ENCODE peak calls at places on chromosomes 12 and 14, in ten cellular contexts. J, T, S, N, C, Z, O, K, G and P are unnamed samples.
A peak's percentile ranks its signal among the peaks of the same experiment; 100 is the strongest.

GRCh38 chr14:92352158-92352985 is 29.4 kb downstream of the SLC24A4 start:
- DNase-seq in N (no peak), K (peak; percentile 19), Z (no peak), S (no peak), C (no peak), O (peak; percentile 58), J (peak; percentile 41), T (no peak), G (no peak), P (no peak)

GRCh38 chr12:14416658-14417057 is 51.2 kb downstream of the ATF7IP start:
- DNase-seq in N (peak; percentile 84), K (peak; percentile 55), G (peak; percentile 38), O (peak; percentile 62), J (no peak), C (no peak), S (no peak), Z (no peak), T (no peak), P (no peak)

GRCh38 chr14:73717998-73718741 is 4.0 kb upstream of the PNMA1 start:
- DNase-seq in O (no peak), J (no peak), N (no peak), C (no peak), K (no peak), S (no peak), Z (no peak), T (no peak), G (no peak), P (no peak)

GRCh38 chr12:82651489-82651888 is 35.2 kb upstream of the TMTC2 start:
- DNase-seq in C (no peak), G (peak; percentile 55), J (no peak), Z (no peak), S (no peak), O (no peak), N (no peak), K (peak; percentile 11), T (no peak), P (no peak)

GRCh38 chr12:38689704-38690103 is 215.7 kb downstream of the CPNE8 start:
- DNase-seq in S (no peak), Z (no peak), G (no peak), N (peak; percentile 51), O (no peak), J (no peak), K (no peak), C (no peak), T (no peak), P (no peak)

GRCh38 chr14:50957296-50957695 is 13.0 kb upstream of the PYGL start:
- DNase-seq in J (no peak), N (peak; percentile 28), S (no peak), T (no peak), G (no peak), Z (peak; percentile 50), K (peak; percentile 52), O (no peak), C (no peak), P (no peak)

GRCh38 chr14:77457115-77457521 is 283 bp downstream of the VIPAS39 start:
- DNase-seq in K (peak; percentile 6), O (no peak), S (no peak), C (no peak), J (no peak), G (no peak), T (no peak), Z (no peak), N (no peak), P (no peak)

GRCh38 chr14:77641534-77642341 is 25.3 kb upstream of the SPTLC2 start:
- DNase-seq in K (no peak), S (peak; percentile 25), Z (peak; percentile 67), N (peak; percentile 50), T (peak; percentile 70), C (no peak), J (peak; percentile 74), O (peak; percentile 77), G (peak; percentile 63), P (no peak)

GRCh38 chr12:63206908-63207307 is 55.9 kb upstream of the AVPR1A start:
- DNase-seq in S (no peak), K (no peak), N (no peak), Z (no peak), J (no peak), G (no peak), C (no peak), O (no peak), T (no peak), P (no peak)

GRCh38 chr12:32217354-32218310 is 111.0 kb downstream of the BICD1 start:
- DNase-seq in N (peak; percentile 51), S (no peak), O (no peak), T (no peak), Z (peak; percentile 73), C (no peak), G (no peak), K (peak; percentile 79), J (no peak), P (no peak)

GRCh38 chr14:21494902-21495762 is 16.0 kb downstream of the METTL3 start:
- DNase-seq in Z (no peak), K (no peak), G (no peak), C (no peak), O (no peak), J (no peak), N (peak; percentile 5), T (no peak), S (no peak), P (no peak)

GRCh38 chr14:94926176-94926575 is 156.3 kb upstream of the GSC start:
- DNase-seq in T (no peak), J (no peak), O (no peak), N (no peak), S (no peak), Z (no peak), C (no peak), G (no peak), K (no peak), P (no peak)

GRCh38 chr12:47718531-47718930 is 6.8 kb downstream of the ENDOU start:
- DNase-seq in K (no peak), O (no peak), J (no peak), S (no peak), N (no peak), G (no peak), C (no peak), Z (no peak), T (no peak), P (no peak)

GRCh38 chr12:127941332-127941731 is 325.6 kb upstream of the TMEM132C start:
- DNase-seq in O (no peak), J (no peak), S (no peak), C (no peak), G (no peak), N (no peak), K (no peak), T (no peak), Z (no peak), P (no peak)

GRCh38 chr12:126742326-126742725 is 1524.6 kb upstream of the TMEM132C start:
- DNase-seq in T (no peak), K (no peak), G (no peak), Z (no peak), J (no peak), C (no peak), O (no peak), S (no peak), N (no peak), P (no peak)

GRCh38 chr14:102146423-102146822 is 6.7 kb downstream of the WDR20 start:
- DNase-seq in O (no peak), J (no peak), K (no peak), T (no peak), S (no peak), Z (no peak), G (no peak), N (no peak), C (no peak), P (no peak)

GRCh38 chr12:44247588-44247987 is 411.7 kb downstream of the TMEM117 start:
- DNase-seq in S (no peak), J (no peak), G (no peak), K (no peak), O (no peak), Z (no peak), N (no peak), C (peak; percentile 95), T (no peak), P (no peak)

GRCh38 chr14:31207746-31208545 is at the start of gene HECTD1:
- DNase-seq in G (peak; percentile 94), N (peak; percentile 87), S (peak; percentile 81), J (peak; percentile 87), K (peak; percentile 32), O (peak; percentile 93), C (peak; percentile 87), T (peak; percentile 89), Z (no peak), P (peak; percentile 83)

GRCh38 chr14:97866664-97867063 is 1069.5 kb downstream of the VRK1 start:
- DNase-seq in N (no peak), T (no peak), O (peak; percentile 18), S (no peak), C (no peak), K (no peak), J (no peak), G (no peak), Z (no peak), P (no peak)

GRCh38 chr12:95096852-95097251 is 23.4 kb upstream of the NR2C1 start:
- DNase-seq in S (no peak), J (no peak), K (peak; percentile 34), G (no peak), C (peak; percentile 85), N (peak; percentile 21), O (no peak), Z (no peak), T (no peak), P (no peak)

GRCh38 chr14:24243336-24243836 is 963 bp upstream of the TINF2 start:
- DNase-seq in T (no peak), N (no peak), G (peak; percentile 65), S (no peak), J (no peak), O (no peak), Z (peak; percentile 66), K (peak; percentile 20), C (peak; percentile 42), P (no peak)

GRCh38 chr12:103012884-103013283 is 55.4 kb downstream of the ASCL1 start:
- DNase-seq in C (no peak), T (no peak), O (no peak), J (no peak), S (no peak), Z (no peak), G (no peak), K (no peak), N (no peak), P (no peak)

GRCh38 chr12:120711411-120711810 is 1.2 kb downstream of the UNC119B start:
- DNase-seq in S (no peak), K (no peak), T (no peak), N (no peak), Z (no peak), C (no peak), J (no peak), G (no peak), O (no peak), P (no peak)

GRCh38 chr12:115660211-115660805 is 617.2 kb downstream of the MED13L start:
- DNase-seq in T (no peak), N (peak; percentile 14), K (peak; percentile 28), O (no peak), J (no peak), G (no peak), C (no peak), S (no peak), Z (no peak), P (no peak)